ENCODE peak calls at places on chromosomes 6 and 20, in seven cellular contexts. C is myocyte; Z is GM03348; I is activated T-helper 1 cell treated with anti-CD3 and anti-CD28 coated beads, Interleukin-12 subunit alpha, Interleukin-12 subunit beta, Interleukin-2, Interleukin-4 antibody, amounts not matched to agents 30 ng/mL and 10 ng/mL and 1 ng/mL, durations not matched to agents 14 hours and 24 hours and 36 hours; M is neural crest cell; K is hypothalamus; B is NCI-H510A. A is an unnamed sample.

GRCh38 chr20:2102585-2103453 is 1.2 kb downstream of the STK35 start:
- DNase-seq in C (peak), Z (peak), I (peak), M (peak), K (peak), B (peak), A (peak)

GRCh38 chr6:127446356-127446755 is 12.8 kb downstream of the KIAA0408 start:
- DNase-seq in C (peak), Z (no peak), I (no peak), M (no peak), K (no peak), B (no peak), A (no peak)

GRCh38 chr6:167550936-167551633 is 226.2 kb downstream of the TTLL2 start:
- DNase-seq in C (no peak), Z (no peak), I (no peak), M (no peak), K (peak), B (no peak), A (no peak)

GRCh38 chr6:155185544-155185943 is 78.3 kb upstream of the CLDN20 start:
- DNase-seq in C (peak), Z (peak), I (no peak), M (no peak), K (no peak), B (no peak), A (no peak)

GRCh38 chr6:7697820-7698623 is 27.9 kb upstream of the BMP6 start:
- DNase-seq in C (peak), Z (peak), I (no peak), M (no peak), K (no peak), B (no peak), A (no peak)

GRCh38 chr6:90343581-90343980 is 46.9 kb upstream of the BACH2 start:
- DNase-seq in C (peak), Z (no peak), I (no peak), M (no peak), K (no peak), B (no peak), A (no peak)

GRCh38 chr6:13397359-13398080 is 69.2 kb upstream of the TBC1D7 start:
- DNase-seq in C (peak), Z (no peak), I (no peak), M (no peak), K (no peak), B (no peak), A (no peak)

GRCh38 chr6:141326925-141327324 is 805.8 kb upstream of the GJE1 start:
- DNase-seq in C (no peak), Z (no peak), I (no peak), M (no peak), K (no peak), B (no peak), A (no peak)

GRCh38 chr6:5636210-5637030 is 370.3 kb downstream of the NRN1 start:
- DNase-seq in C (no peak), Z (no peak), I (no peak), M (no peak), K (no peak), B (peak), A (no peak)

GRCh38 chr6:163262080-163262479 is 152.4 kb upstream of the QKI start:
- DNase-seq in C (no peak), Z (no peak), I (no peak), M (no peak), K (no peak), B (no peak), A (no peak)

GRCh38 chr6:4093288-4093687 is 14.4 kb upstream of the FAM217A start:
- DNase-seq in C (no peak), Z (no peak), I (no peak), M (no peak), K (no peak), B (no peak), A (no peak)